ENCODE peak calls at places on chromosomes 5 and 9, in eight cellular contexts. I is GM23338, Z is transverse colon, V is GM12892, T is spleen, X is GM12891, B is endothelial cell of umbilical vein, H is Panc1. L is an unnamed sample.
A peak's percentile ranks its signal among the peaks of the same experiment; 100 is the strongest.

GRCh38 chr9:117487555-117488175 is 72.8 kb upstream of the ASTN2 start:
- DNase-seq in I (peak; percentile 90), Z (peak; percentile 67), V (peak; percentile 50), T (peak; percentile 86), X (peak; percentile 39), B (peak; percentile 64), H (peak; percentile 39), L (peak; percentile 81)

GRCh38 chr5:172646716-172647285 is 5.7 kb downstream of the NEURL1B start:
- DNase-seq in I (peak; percentile 77), Z (peak; percentile 66), V (no peak), T (peak; percentile 35), X (no peak), B (no peak), H (no peak), L (no peak)

GRCh38 chr9:137069508-137070071 is 767 bp downstream of the SAPCD2 start:
- DNase-seq in I (peak; percentile 60), Z (peak; percentile 14), V (no peak), T (peak; percentile 82), X (no peak), B (no peak), H (no peak), L (no peak)

GRCh38 chr5:8473016-8473415 is 604.1 kb downstream of the MTRR start:
- DNase-seq in I (no peak), Z (no peak), V (no peak), T (no peak), X (no peak), B (no peak), H (no peak), L (no peak)

GRCh38 chr5:122332589-122333555 is 20.8 kb downstream of the SNCAIP start:
- DNase-seq in I (peak; percentile 44), Z (no peak), V (no peak), T (no peak), X (no peak), B (no peak), H (no peak), L (no peak)

GRCh38 chr5:68277427-68277826 is 61.9 kb downstream of the PIK3R1 start:
- DNase-seq in I (no peak), Z (no peak), V (no peak), T (no peak), X (no peak), B (no peak), H (no peak), L (no peak)

GRCh38 chr9:978117-978830 is 1.8 kb downstream of the DMRT3 start:
- DNase-seq in I (peak; percentile 52), Z (no peak), V (no peak), T (no peak), X (no peak), B (no peak), H (no peak), L (no peak)

GRCh38 chr9:135081264-135081660 is 6.2 kb upstream of the OLFM1 start:
- DNase-seq in I (no peak), Z (no peak), V (no peak), T (peak; percentile 60), X (no peak), B (no peak), H (no peak), L (no peak)

GRCh38 chr5:35228304-35228703 is 2.0 kb downstream of the PRLR start:
- DNase-seq in I (no peak), Z (no peak), V (no peak), T (no peak), X (no peak), B (no peak), H (no peak), L (no peak)

GRCh38 chr5:127001621-127002296 is 28.6 kb downstream of the MARCHF3 start:
- DNase-seq in I (no peak), Z (no peak), V (no peak), T (no peak), X (no peak), B (peak; percentile 76), H (no peak), L (no peak)

GRCh38 chr9:132409828-132410528 is at the start of gene CFAP77:
- DNase-seq in I (peak; percentile 80), Z (peak; percentile 24), V (peak; percentile 54), T (peak; percentile 85), X (peak; percentile 64), B (peak; percentile 52), H (no peak), L (peak; percentile 42)

GRCh38 chr9:38689678-38690077 is 30.3 kb downstream of the FAM240B start:
- DNase-seq in I (peak; percentile 85), Z (no peak), V (no peak), T (no peak), X (no peak), B (no peak), H (no peak), L (no peak)

GRCh38 chr5:170184007-170184687 is 48.6 kb upstream of the C5orf58 start:
- DNase-seq in I (peak; percentile 92), Z (peak; percentile 44), V (peak; percentile 27), T (peak; percentile 83), X (peak; percentile 40), B (peak; percentile 65), H (peak; percentile 18), L (peak; percentile 55)

GRCh38 chr9:135589596-135590485 is 28.3 kb downstream of the PAEP start:
- DNase-seq in I (no peak), Z (no peak), V (no peak), T (peak; percentile 50), X (no peak), B (no peak), H (no peak), L (peak; percentile 19)

GRCh38 chr9:93814561-93814960 is 140.6 kb downstream of the BARX1 start:
- DNase-seq in I (peak; percentile 36), Z (no peak), V (no peak), T (no peak), X (no peak), B (no peak), H (no peak), L (no peak)

GRCh38 chr5:108661590-108662219 is 86.0 kb upstream of the FER start:
- DNase-seq in I (no peak), Z (no peak), V (no peak), T (no peak), X (no peak), B (peak; percentile 72), H (no peak), L (no peak)

GRCh38 chr9:95447660-95448420 is 68.9 kb downstream of the PTCH1 start:
- DNase-seq in I (peak; percentile 49), Z (no peak), V (no peak), T (no peak), X (no peak), B (no peak), H (no peak), L (no peak)

GRCh38 chr9:122099271-122099869 is 6.3 kb upstream of the TTLL11 start:
- DNase-seq in I (peak; percentile 93), Z (peak; percentile 87), V (peak; percentile 51), T (peak; percentile 94), X (no peak), B (peak; percentile 60), H (peak; percentile 32), L (peak; percentile 92)

GRCh38 chr5:67246108-67246507 is 49.5 kb upstream of the CD180 start:
- DNase-seq in I (peak; percentile 90), Z (no peak), V (no peak), T (no peak), X (no peak), B (peak; percentile 77), H (peak; percentile 17), L (no peak)

GRCh38 chr9:37511006-37511714 is 25.4 kb downstream of the POLR1E start:
- DNase-seq in I (peak; percentile 80), Z (no peak), V (no peak), T (no peak), X (no peak), B (no peak), H (no peak), L (no peak)
- TF ChIP-seq POLR2AphosphoS5 in I (peak; percentile 59), Z (no peak), V (peak; percentile 23), T (peak; percentile 10), X (peak; percentile 40), B (no peak), H (no peak), L (no peak)

DNA sequence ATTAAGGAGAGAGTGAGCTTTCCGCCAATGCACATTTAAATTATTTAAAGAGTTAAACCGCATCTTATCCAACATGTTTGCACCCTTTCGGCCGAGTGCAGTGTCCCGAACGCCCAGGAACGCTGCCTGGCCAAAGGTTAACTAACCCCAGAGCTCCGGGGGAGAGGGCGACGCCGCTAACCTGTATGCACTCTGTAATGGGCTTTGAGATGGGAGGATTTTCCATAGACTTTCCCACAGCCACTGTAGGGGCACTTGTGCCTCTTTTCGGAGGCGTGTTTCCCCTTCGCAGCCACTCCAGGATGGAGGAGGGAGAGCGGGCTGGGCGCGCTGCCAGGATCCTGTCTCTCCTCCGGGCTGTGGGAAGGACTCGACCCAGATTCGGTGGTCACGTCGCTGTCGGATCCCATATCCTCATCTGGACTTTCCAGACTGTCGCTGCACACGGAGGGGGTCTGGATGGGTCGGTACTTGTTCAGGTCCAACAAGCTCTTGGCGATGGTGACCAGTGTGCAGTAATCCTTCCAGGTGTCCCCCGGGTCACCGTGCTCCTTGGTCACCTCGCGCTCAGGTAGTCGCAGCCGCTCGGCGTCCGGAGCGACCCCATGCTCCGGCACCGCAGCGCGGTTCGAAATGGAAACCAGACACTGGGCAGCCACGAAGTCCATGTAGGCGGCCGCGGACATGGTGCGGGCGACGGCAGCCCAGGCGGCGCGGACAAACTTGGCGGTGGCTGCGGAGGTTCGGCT is 1.6 kb downstream of the KLF9 start:
- DNase-seq in I (peak; percentile 37), Z (peak; percentile 83), V (peak; percentile 22), T (peak; percentile 93), X (no peak), B (peak; percentile 81), H (no peak), L (peak; percentile 85)
- TF ChIP-seq POLR2AphosphoS5 in I (no peak), Z (peak; percentile 61), V (no peak), T (peak; percentile 81), X (no peak), B (peak; percentile 41), H (no peak), L (no peak)

GRCh38 chr5:177478711-177479646 is 5.5 kb upstream of the DBN1 start:
- DNase-seq in I (no peak), Z (peak; percentile 69), V (no peak), T (peak; percentile 88), X (no peak), B (no peak), H (no peak), L (peak; percentile 80)

GRCh38 chr5:177474845-177475562 is 1.6 kb upstream of the DBN1 start:
- DNase-seq in I (no peak), Z (no peak), V (no peak), T (no peak), X (no peak), B (no peak), H (no peak), L (no peak)

GRCh38 chr5:177475563-177476427 is 2.4 kb upstream of the DBN1 start:
- DNase-seq in I (no peak), Z (no peak), V (no peak), T (no peak), X (no peak), B (no peak), H (no peak), L (no peak)

GRCh38 chr5:177477701-177478477 is 4.5 kb upstream of the DBN1 start:
- DNase-seq in I (no peak), Z (no peak), V (no peak), T (no peak), X (no peak), B (no peak), H (no peak), L (no peak)

GRCh38 chr5:177476531-177477233 is 3.2 kb upstream of the DBN1 start:
- DNase-seq in I (peak; percentile 41), Z (peak; percentile 46), V (no peak), T (no peak), X (no peak), B (peak; percentile 90), H (no peak), L (no peak)
- TF ChIP-seq POLR2AphosphoS5 in I (no peak), Z (peak; percentile 30), V (no peak), T (peak; percentile 61), X (no peak), B (no peak), H (no peak), L (peak; percentile 9)

GRCh38 chr5:141521244-141521781 is 32.4 kb downstream of the PCDHGC5 start:
- DNase-seq in I (no peak), Z (peak; percentile 51), V (no peak), T (no peak), X (no peak), B (peak; percentile 98), H (peak; percentile 97), L (no peak)
- TF ChIP-seq POLR2AphosphoS5 in I (no peak), Z (peak; percentile 80), V (no peak), T (no peak), X (no peak), B (peak; percentile 94), H (peak; percentile 84), L (peak; percentile 60)

L was measured in stomach.